ENCODE peak calls at places on chromosome 14, in six cellular contexts. U, B, G, O, H and Z are unnamed samples.

GRCh38 chr14:61512026-61512425 is 183.3 kb upstream of the HIF1A start:
- DNase-seq in U (no peak), B (no peak), G (no peak), O (no peak), H (peak), Z (peak)

GRCh38 chr14:56185991-56186390 is 67.8 kb downstream of the PELI2 start:
- DNase-seq in U (no peak), B (no peak), G (no peak), O (no peak), H (no peak), Z (no peak)

GRCh38 chr14:31969371-31969770 is 107.7 kb upstream of the ARHGAP5 start:
- DNase-seq in U (no peak), B (no peak), G (peak), O (no peak), H (no peak), Z (no peak)

GRCh38 chr14:85534914-85535313 is 5.0 kb downstream of the FLRT2 start:
- DNase-seq in U (no peak), B (no peak), G (no peak), O (no peak), H (peak), Z (peak)

GRCh38 chr14:36857136-36857535 is 195.5 kb downstream of the PAX9 start:
- DNase-seq in U (no peak), B (no peak), G (no peak), O (no peak), H (no peak), Z (no peak)

GRCh38 chr14:25389948-25390347 is 340.0 kb upstream of the STXBP6 start:
- DNase-seq in U (no peak), B (no peak), G (no peak), O (no peak), H (peak), Z (no peak)

GRCh38 chr14:28830115-28830534 is 63.5 kb downstream of the FOXG1 start:
- DNase-seq in U (no peak), B (no peak), G (no peak), O (no peak), H (no peak), Z (no peak)

GRCh38 chr14:99575043-99576023 is 28.7 kb downstream of the CCDC85C start:
- DNase-seq in U (peak), B (peak), G (peak), O (peak), H (no peak), Z (no peak)

GRCh38 chr14:72573725-72574426 is 320.0 kb downstream of the DPF3 start:
- DNase-seq in U (no peak), B (peak), G (no peak), O (no peak), H (no peak), Z (no peak)

DNA sequence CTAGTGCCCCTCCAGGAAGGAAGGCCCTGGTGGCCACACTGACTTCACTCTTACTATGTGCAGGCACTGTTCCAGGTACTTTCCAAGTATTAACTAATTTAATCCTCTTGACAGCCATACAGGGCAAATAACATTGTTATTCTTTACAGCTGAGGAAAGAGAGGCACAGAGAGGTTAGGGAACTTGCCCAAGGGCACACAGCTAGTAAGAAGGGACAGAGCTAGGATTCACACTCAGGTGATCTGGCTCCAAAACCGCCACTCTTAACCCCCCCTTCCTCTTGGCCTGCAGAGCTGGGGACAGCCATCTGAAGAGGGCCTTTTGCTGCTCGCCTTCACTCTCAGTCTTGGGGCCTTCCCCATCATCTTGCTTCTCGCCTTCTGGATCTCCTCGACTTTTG is 4.0 kb downstream of the JDP2 start:
- DNase-seq in U (no peak), B (no peak), G (no peak), O (no peak), H (no peak), Z (no peak)
- TF ChIP-seq CTCF in U (no peak), B (no peak), G (no peak), O (no peak), H (no peak), Z (no peak)

DNA sequence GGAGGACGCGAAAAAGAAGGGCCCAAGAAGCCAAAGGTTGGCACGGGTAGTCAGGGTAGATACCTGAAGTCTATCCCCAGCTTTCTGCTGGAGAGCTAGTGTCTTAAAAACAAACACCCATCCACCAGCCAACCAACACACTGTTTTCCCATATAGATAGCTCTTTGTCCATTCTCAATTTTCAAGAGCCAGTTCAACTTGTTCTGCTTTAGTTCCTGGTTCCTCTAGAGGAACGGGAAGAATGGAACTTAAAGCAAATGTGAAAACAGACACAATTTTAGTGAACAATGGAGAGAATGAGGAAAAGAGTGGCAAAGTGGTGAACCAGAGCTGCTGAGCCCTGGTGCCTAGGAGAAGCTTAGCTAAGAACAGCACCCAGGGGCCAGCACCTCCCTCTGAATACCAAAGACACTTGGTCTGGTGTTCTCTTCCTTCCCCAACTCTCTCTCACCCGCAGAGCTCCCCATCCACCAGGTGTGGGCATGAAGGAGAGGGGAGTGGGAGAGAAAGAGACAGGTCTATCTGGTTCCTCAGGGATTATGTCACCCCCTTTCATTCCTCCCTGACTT is 3.8 kb downstream of the NDRG2 start:
- DNase-seq in U (no peak), B (no peak), G (no peak), O (no peak), H (no peak), Z (no peak)
- H3K4me3 ChIP-seq in U (no peak), B (no peak), G (no peak), O (no peak), H (no peak), Z (no peak)

GRCh38 chr14:51653096-51653814 is 1.5 kb downstream of the FRMD6 start:
- DNase-seq in U (no peak), B (no peak), G (no peak), O (no peak), H (peak), Z (peak)
- TF ChIP-seq CTCF in U (peak), B (no peak), G (peak), O (peak), H (peak), Z (peak)

GRCh38 chr14:104979758-104980591 is 1.8 kb upstream of the AHNAK2 start:
- DNase-seq in U (no peak), B (no peak), G (peak), O (no peak), H (no peak), Z (no peak)

GRCh38 chr14:104977008-104977680 is 1.0 kb downstream of the AHNAK2 start:
- DNase-seq in U (no peak), B (no peak), G (no peak), O (peak), H (no peak), Z (no peak)

GRCh38 chr14:104978774-104979691 is 859 bp upstream of the AHNAK2 start:
- DNase-seq in U (no peak), B (no peak), G (no peak), O (peak), H (no peak), Z (no peak)

GRCh38 chr14:104976198-104977007 is 1.8 kb downstream of the AHNAK2 start:
- DNase-seq in U (peak), B (peak), G (peak), O (peak), H (peak), Z (peak)

GRCh38 chr14:104977681-104978647 is at the start of gene AHNAK2:
- DNase-seq in U (peak), B (no peak), G (peak), O (peak), H (peak), Z (peak)
- H3K4me3 ChIP-seq in U (peak), B (peak), G (peak), O (peak), H (peak), Z (peak)

DNA sequence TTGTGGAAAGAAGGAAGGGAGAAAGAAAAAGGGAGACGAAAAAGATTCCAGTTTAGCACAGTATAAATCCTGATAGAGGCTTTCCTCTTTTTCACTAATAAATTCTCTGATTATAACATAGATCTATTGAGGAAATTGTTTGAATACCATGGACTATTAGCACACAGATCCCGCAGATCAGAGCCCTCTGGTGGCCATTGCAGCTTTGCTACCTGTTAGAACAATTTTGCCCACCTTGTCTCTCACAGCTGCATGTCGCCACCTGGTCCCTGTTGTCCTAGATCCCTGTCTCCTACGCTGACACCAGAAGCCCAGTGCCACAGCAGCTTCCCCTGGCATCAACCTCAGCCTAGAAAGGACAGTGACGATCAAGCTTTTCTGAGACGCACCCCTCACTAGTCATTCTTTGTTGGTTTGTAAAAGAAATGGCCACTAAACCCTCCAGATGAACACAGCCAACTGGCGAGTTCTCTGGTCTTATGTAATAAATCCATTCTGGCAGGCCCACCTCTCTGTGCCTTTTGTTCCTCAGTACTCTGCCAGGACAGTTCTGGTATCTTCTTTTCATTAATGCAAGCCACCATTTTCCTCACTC is 9.9 kb downstream of the GPHB5 start:
- DNase-seq in U (peak), B (no peak), G (no peak), O (peak), H (peak), Z (no peak)
- TF ChIP-seq CTCF in U (peak), B (no peak), G (peak), O (peak), H (peak), Z (peak)

DNA sequence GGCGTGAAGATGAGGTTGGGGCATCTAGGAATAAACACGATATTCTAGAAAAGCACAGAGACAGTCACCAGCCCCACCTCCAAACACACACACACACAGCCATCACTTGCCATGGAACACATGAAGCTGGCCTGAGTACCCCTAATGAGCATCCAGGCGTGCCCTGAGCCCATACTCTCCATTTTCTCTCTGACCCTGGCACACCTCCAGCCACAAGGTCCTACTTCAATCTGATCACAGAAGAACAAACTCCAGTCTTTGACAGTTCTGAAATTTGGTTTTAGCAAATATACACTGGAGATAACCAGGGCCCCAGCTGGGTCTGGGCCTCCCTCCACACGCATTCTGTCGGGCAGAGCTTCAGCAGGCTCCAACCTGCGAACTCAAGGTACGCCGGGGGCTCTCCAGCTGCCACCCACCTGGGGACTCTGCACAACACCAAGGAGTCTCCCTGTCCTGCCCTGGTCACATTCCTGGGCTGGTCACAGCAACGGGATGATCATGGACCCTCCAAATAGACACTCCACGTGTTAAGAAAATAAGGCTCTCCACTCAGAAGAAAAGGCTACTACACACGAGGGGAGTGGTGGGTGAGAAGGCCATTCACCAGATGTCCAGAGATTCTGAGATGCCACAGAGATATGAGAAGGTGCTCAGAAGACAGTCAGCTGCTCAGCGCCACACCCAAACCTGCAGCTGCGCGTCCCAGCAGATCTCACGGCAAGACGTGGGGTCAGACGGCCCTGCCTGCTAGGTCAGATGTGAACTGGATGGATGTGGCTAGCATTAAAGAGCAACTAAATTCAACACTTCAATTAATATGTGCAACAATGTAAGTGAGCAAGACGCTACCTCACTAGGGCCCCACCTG is 57.0 kb upstream of the PNMA1 start:
- DNase-seq in U (no peak), B (no peak), G (no peak), O (no peak), H (no peak), Z (no peak)
- H3K4me3 ChIP-seq in U (no peak), B (no peak), G (no peak), O (no peak), H (no peak), Z (no peak)

DNA sequence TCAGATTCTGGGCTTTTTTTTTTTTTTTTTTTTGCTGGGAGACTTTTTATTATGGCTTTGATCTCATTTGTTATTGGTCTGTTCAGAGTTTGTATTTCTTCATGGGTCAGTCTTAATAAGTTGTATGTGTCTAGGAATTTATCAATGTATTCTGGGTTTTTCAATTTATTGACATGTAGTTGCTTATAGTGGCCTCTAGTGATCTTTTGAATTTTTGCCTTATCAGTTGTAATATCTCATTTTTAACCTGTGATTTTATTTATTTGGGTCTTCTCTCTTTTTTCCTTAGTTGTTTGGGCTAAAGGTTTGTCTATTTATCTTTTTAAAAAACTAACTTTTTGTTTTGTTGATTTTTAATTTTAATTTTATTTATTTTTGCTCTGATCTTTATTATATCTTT is 45.5 kb downstream of the NAA30 start:
- DNase-seq in U (no peak), B (no peak), G (no peak), O (no peak), H (no peak), Z (no peak)
- TF ChIP-seq CTCF in U (no peak), B (no peak), G (no peak), O (no peak), H (peak), Z (no peak)